ENCODE peak calls at places on chromosomes 6 and 20, in five cellular contexts. One of them, this sample, is unnamed.
A peak's percentile ranks its signal among the peaks of the same experiment; 100 is the strongest.

GRCh38 chr6:50990750-50991446 is 172.2 kb downstream of the TFAP2B start:
- DNase-seq in neuronal stem cell: no peak
- DNase-seq in H1: no peak
- DNase-seq in mesenchymal stem cell: no peak
- DNase-seq in trophoblast cell: no peak
- DNase-seq in this sample: no peak

GRCh38 chr6:108002365-108003221 is 44.6 kb upstream of the SEC63 start:
- DNase-seq in mesenchymal stem cell: peak; percentile 3
- DNase-seq in H1: no peak
- DNase-seq in trophoblast cell: peak; percentile 76
- DNase-seq in neuronal stem cell: no peak
- DNase-seq in this sample: peak; percentile 74

GRCh38 chr6:6631053-6631452 is 42.5 kb downstream of the LY86 start:
- DNase-seq in mesenchymal stem cell: no peak
- DNase-seq in trophoblast cell: no peak
- DNase-seq in H1: no peak
- DNase-seq in neuronal stem cell: no peak
- DNase-seq in this sample: no peak

GRCh38 chr6:26380256-26380655 is 2.7 kb upstream of the BTN2A2 start:
- DNase-seq in trophoblast cell: no peak
- DNase-seq in H1: no peak
- DNase-seq in mesenchymal stem cell: no peak
- DNase-seq in neuronal stem cell: no peak
- DNase-seq in this sample: no peak

GRCh38 chr20:43840382-43841070 is 74.1 kb upstream of the TOX2 start:
- DNase-seq in H1: peak; percentile 21
- DNase-seq in mesenchymal stem cell: peak; percentile 25
- DNase-seq in trophoblast cell: no peak
- DNase-seq in neuronal stem cell: peak; percentile 11
- DNase-seq in this sample: peak; percentile 68

GRCh38 chr6:170437719-170438401 is 115.2 kb downstream of the PSMB1 start:
- DNase-seq in mesenchymal stem cell: peak; percentile 36
- DNase-seq in neuronal stem cell: no peak
- DNase-seq in H1: no peak
- DNase-seq in trophoblast cell: no peak
- DNase-seq in this sample: peak; percentile 22

GRCh38 chr6:15421945-15422733 is 176.3 kb downstream of the JARID2 start:
- DNase-seq in H1: no peak
- DNase-seq in neuronal stem cell: no peak
- DNase-seq in trophoblast cell: no peak
- DNase-seq in mesenchymal stem cell: no peak
- DNase-seq in this sample: no peak

GRCh38 chr6:45229416-45229815 is 98.7 kb upstream of the RUNX2 start:
- DNase-seq in neuronal stem cell: no peak
- DNase-seq in mesenchymal stem cell: no peak
- DNase-seq in trophoblast cell: no peak
- DNase-seq in H1: no peak
- DNase-seq in this sample: no peak

GRCh38 chr6:21098134-21098533 is 495.4 kb upstream of the SOX4 start:
- DNase-seq in mesenchymal stem cell: no peak
- DNase-seq in H1: no peak
- DNase-seq in neuronal stem cell: no peak
- DNase-seq in trophoblast cell: no peak
- DNase-seq in this sample: no peak

DNA sequence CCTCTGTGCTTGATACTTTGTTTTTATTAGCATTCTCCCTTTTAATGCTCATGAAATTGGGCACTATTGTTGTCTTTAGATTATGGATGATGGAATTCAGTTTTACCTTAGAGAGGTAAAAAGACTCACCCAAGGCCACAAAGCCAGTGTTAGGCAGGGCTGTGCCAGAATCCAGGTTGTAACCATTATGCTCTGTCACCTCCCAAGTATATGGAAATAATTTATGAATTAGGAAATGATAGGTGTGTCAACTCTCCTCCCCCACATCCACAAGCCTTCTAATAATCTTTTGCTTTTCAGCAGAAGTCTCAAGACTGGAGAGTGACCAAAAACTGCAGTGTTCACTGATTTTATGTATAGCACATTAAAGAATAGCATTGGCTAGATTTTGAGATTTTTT is 13.0 kb downstream of the DCBLD1 start:
- DNase-seq in trophoblast cell: no peak
- DNase-seq in neuronal stem cell: no peak
- DNase-seq in mesenchymal stem cell: no peak
- DNase-seq in H1: no peak
- DNase-seq in this sample: no peak
- H3K4me2 ChIP-seq in trophoblast cell: no peak overlapping the region
- H3K4me2 ChIP-seq in neuronal stem cell: no peak overlapping the region
- H3K4me2 ChIP-seq in mesenchymal stem cell: no peak overlapping the region
- H3K4me2 ChIP-seq in H1: no peak overlapping the region
- H3K4me2 ChIP-seq in this sample: no peak overlapping the region

GRCh38 chr6:81890846-81891245 is 138.4 kb upstream of the TENT5A start:
- DNase-seq in trophoblast cell: no peak
- DNase-seq in mesenchymal stem cell: no peak
- DNase-seq in neuronal stem cell: no peak
- DNase-seq in H1: no peak
- DNase-seq in this sample: no peak
- H2BK120ac ChIP-seq in trophoblast cell: no peak overlapping the region
- H2BK120ac ChIP-seq in mesenchymal stem cell: no peak overlapping the region
- H2BK120ac ChIP-seq in neuronal stem cell: no peak overlapping the region
- H2BK120ac ChIP-seq in H1: no peak overlapping the region
- H2BK120ac ChIP-seq in this sample: no peak overlapping the region

GRCh38 chr6:13990830-13991229 is 66.1 kb downstream of the RNF182 start:
- DNase-seq in trophoblast cell: peak; percentile 32
- DNase-seq in mesenchymal stem cell: peak; percentile 26
- DNase-seq in H1: no peak
- DNase-seq in neuronal stem cell: no peak
- DNase-seq in this sample: no peak
- H2BK12ac ChIP-seq in trophoblast cell: no peak overlapping the region
- H2BK12ac ChIP-seq in mesenchymal stem cell: no peak overlapping the region
- H2BK12ac ChIP-seq in H1: no peak overlapping the region
- H2BK12ac ChIP-seq in neuronal stem cell: no peak overlapping the region
- H2BK12ac ChIP-seq in this sample: no peak overlapping the region

DNA sequence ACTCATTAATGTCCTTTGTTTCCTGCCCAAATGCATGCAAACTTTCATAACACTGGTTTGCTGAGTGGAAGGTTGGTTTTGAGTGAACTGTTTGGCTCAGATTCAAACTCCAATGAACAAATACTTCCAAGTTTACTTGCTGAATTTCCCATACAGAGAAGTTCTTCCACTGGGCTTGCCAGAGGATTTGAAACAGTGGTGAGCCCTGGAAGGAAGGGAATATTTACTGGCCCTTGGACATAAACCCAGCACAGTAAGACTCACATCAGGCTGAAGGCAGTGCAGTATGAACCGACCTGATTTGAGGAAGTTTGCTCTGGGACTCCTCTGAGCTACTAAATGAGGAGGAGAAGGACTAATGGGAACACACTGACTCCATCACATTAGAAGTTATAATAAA is 3.8 kb downstream of the TRAF3IP2 start:
- DNase-seq in mesenchymal stem cell: peak; percentile 79
- DNase-seq in neuronal stem cell: no peak
- DNase-seq in H1: no peak
- DNase-seq in trophoblast cell: no peak
- DNase-seq in this sample: no peak
- H3K4me2 ChIP-seq in mesenchymal stem cell: no peak overlapping the region
- H3K4me2 ChIP-seq in neuronal stem cell: no peak overlapping the region
- H3K4me2 ChIP-seq in H1: no peak overlapping the region
- H3K4me2 ChIP-seq in trophoblast cell: no peak overlapping the region
- H3K4me2 ChIP-seq in this sample: no peak overlapping the region

DNA sequence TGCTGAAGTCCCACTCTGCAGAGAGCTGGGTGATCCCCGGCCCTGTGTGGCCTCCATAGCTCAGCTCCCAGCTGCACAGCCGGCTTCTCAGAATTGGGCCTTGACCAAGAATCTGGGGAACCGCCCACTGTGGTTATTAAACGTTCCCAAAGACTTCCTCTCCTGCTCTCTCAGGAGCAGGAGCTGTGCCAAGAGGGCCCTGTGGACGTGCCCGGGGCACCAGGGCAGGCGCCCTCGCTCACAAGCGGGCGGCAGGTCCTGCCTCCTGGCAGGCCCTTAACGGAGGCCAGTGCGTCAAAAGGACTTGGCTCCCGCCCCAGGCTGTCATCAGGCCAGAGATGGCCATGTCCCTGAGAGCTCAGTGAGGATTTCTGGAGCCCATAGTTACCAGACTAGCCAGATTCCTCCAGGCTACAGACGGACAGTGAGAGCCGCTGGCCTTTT is 30.4 kb downstream of the ZC3H12D start:
- DNase-seq in trophoblast cell: no peak
- DNase-seq in neuronal stem cell: no peak
- DNase-seq in H1: no peak
- DNase-seq in mesenchymal stem cell: peak; percentile 69
- DNase-seq in this sample: no peak
- H2BK120ac ChIP-seq in trophoblast cell: no peak overlapping the region
- H2BK120ac ChIP-seq in neuronal stem cell: no peak overlapping the region
- H2BK120ac ChIP-seq in H1: no peak overlapping the region
- H2BK120ac ChIP-seq in mesenchymal stem cell: peak overlapping the region; percentile 30
- H2BK120ac ChIP-seq in this sample: no peak overlapping the region

GRCh38 chr20:61762886-61763739 is 302.6 kb downstream of the TAF4 start:
- DNase-seq in neuronal stem cell: no peak
- DNase-seq in trophoblast cell: no peak
- DNase-seq in H1: no peak
- DNase-seq in mesenchymal stem cell: no peak
- DNase-seq in this sample: no peak
- H2BK12ac ChIP-seq in neuronal stem cell: no peak overlapping the region
- H2BK12ac ChIP-seq in trophoblast cell: no peak overlapping the region
- H2BK12ac ChIP-seq in H1: no peak overlapping the region
- H2BK12ac ChIP-seq in mesenchymal stem cell: no peak overlapping the region
- H2BK12ac ChIP-seq in this sample: no peak overlapping the region

GRCh38 chr6:89251976-89252375 is 34.8 kb upstream of the GABRR1 start:
- DNase-seq in trophoblast cell: no peak
- DNase-seq in mesenchymal stem cell: no peak
- DNase-seq in H1: no peak
- DNase-seq in neuronal stem cell: no peak
- DNase-seq in this sample: no peak

GRCh38 chr6:89252902-89253301 is 35.7 kb upstream of the GABRR1 start:
- DNase-seq in mesenchymal stem cell: no peak
- DNase-seq in trophoblast cell: no peak
- DNase-seq in neuronal stem cell: no peak
- DNase-seq in H1: no peak
- DNase-seq in this sample: no peak

GRCh38 chr6:89255417-89255816 is 38.3 kb upstream of the GABRR1 start:
- DNase-seq in neuronal stem cell: no peak
- DNase-seq in trophoblast cell: no peak
- DNase-seq in H1: no peak
- DNase-seq in mesenchymal stem cell: no peak
- DNase-seq in this sample: no peak

GRCh38 chr6:89257346-89257745 is 40.2 kb upstream of the GABRR1 start:
- DNase-seq in neuronal stem cell: no peak
- DNase-seq in H1: no peak
- DNase-seq in trophoblast cell: no peak
- DNase-seq in mesenchymal stem cell: no peak
- DNase-seq in this sample: no peak

DNA sequence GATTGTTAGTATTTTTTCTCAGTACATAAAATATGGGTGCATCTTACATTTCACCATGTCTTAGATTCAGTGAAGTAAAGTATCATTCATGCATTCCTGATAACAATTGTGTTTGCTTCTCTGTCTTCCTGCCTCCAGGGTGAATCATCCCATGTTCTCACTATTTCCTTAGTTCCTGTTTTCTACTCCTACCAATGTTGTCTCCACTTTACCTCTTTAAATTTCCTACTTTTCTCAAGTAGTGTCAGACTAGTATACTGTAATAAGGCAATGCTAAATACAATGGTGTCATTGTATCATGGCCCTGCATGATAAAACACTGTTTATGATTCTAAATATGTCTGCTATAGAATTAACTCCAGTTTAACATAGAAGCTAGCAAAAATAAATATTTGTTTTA is 37.4 kb upstream of the GABRR1 start:
- DNase-seq in mesenchymal stem cell: no peak
- DNase-seq in neuronal stem cell: no peak
- DNase-seq in trophoblast cell: no peak
- DNase-seq in H1: no peak
- DNase-seq in this sample: no peak
- H3K4me2 ChIP-seq in mesenchymal stem cell: no peak overlapping the region
- H3K4me2 ChIP-seq in neuronal stem cell: no peak overlapping the region
- H3K4me2 ChIP-seq in trophoblast cell: no peak overlapping the region
- H3K4me2 ChIP-seq in H1: no peak overlapping the region
- H3K4me2 ChIP-seq in this sample: no peak overlapping the region

GRCh38 chr6:166512567-166512966 is 73.9 kb downstream of the RAMACL start:
- DNase-seq in trophoblast cell: no peak
- DNase-seq in neuronal stem cell: no peak
- DNase-seq in H1: no peak
- DNase-seq in mesenchymal stem cell: no peak
- DNase-seq in this sample: no peak

GRCh38 chr6:166520905-166521834 is 65.3 kb downstream of the RAMACL start:
- DNase-seq in mesenchymal stem cell: no peak
- DNase-seq in neuronal stem cell: no peak
- DNase-seq in H1: no peak
- DNase-seq in trophoblast cell: no peak
- DNase-seq in this sample: no peak

GRCh38 chr6:166515072-166515810 is 71.2 kb downstream of the RAMACL start:
- DNase-seq in H1: no peak
- DNase-seq in neuronal stem cell: no peak
- DNase-seq in mesenchymal stem cell: peak; percentile 89
- DNase-seq in trophoblast cell: peak; percentile 42
- DNase-seq in this sample: no peak

GRCh38 chr6:166514196-166514595 is 72.3 kb downstream of the RAMACL start:
- DNase-seq in H1: no peak
- DNase-seq in trophoblast cell: no peak
- DNase-seq in mesenchymal stem cell: no peak
- DNase-seq in neuronal stem cell: no peak
- DNase-seq in this sample: peak; percentile 51

GRCh38 chr6:166516256-166516655 is 70.2 kb downstream of the RAMACL start:
- DNase-seq in H1: no peak
- DNase-seq in mesenchymal stem cell: no peak
- DNase-seq in trophoblast cell: no peak
- DNase-seq in neuronal stem cell: no peak
- DNase-seq in this sample: no peak
- H2BK120ac ChIP-seq in H1: no peak overlapping the region
- H2BK120ac ChIP-seq in mesenchymal stem cell: no peak overlapping the region
- H2BK120ac ChIP-seq in trophoblast cell: no peak overlapping the region
- H2BK120ac ChIP-seq in neuronal stem cell: no peak overlapping the region
- H2BK120ac ChIP-seq in this sample: no peak overlapping the region

This sample was measured in H9.